ENCODE peak calls at places on chromosome 7, in four cellular contexts. W, Y, E and O are unnamed samples.

GRCh38 chr7:158750702-158751101 is 46.1 kb upstream of the NCAPG2 start:
- DNase-seq in W (no peak), Y (no peak), E (no peak), O (no peak)

GRCh38 chr7:148723166-148723559 is 24.5 kb downstream of the CUL1 start:
- DNase-seq in W (no peak), Y (no peak), E (no peak), O (no peak)

GRCh38 chr7:26340476-26341018 is 48.9 kb downstream of the SNX10 start:
- DNase-seq in W (no peak), Y (no peak), E (no peak), O (no peak)

GRCh38 chr7:98913026-98913425 is 34.7 kb downstream of the TRRAP start:
- DNase-seq in W (no peak), Y (no peak), E (no peak), O (no peak)

GRCh38 chr7:154837622-154838021 is 165.3 kb downstream of the PAXIP1 start:
- DNase-seq in W (no peak), Y (no peak), E (no peak), O (no peak)

GRCh38 chr7:99394188-99394502 is 14.3 kb downstream of the PDAP1 start:
- DNase-seq in W (no peak), Y (no peak), E (no peak), O (no peak)

GRCh38 chr7:124801330-124801895 is 35.8 kb upstream of the GPR37 start:
- DNase-seq in W (no peak), Y (no peak), E (no peak), O (no peak)

GRCh38 chr7:14236834-14237233 is 247.4 kb upstream of the ETV1 start:
- DNase-seq in W (no peak), Y (no peak), E (no peak), O (no peak)

GRCh38 chr7:4882742-4883351 is 669 bp downstream of the RADIL start:
- DNase-seq in W (no peak), Y (peak; percentile 20), E (no peak), O (no peak)

GRCh38 chr7:4068286-4068685 is 613.8 kb upstream of the FOXK1 start:
- DNase-seq in W (no peak), Y (no peak), E (no peak), O (no peak)

GRCh38 chr7:5350600-5351385 is 68.0 kb downstream of the SLC29A4 start:
- DNase-seq in W (no peak), Y (no peak), E (no peak), O (no peak)

GRCh38 chr7:117399820-117400422 is 27.4 kb downstream of the ASZ1 start:
- DNase-seq in W (no peak), Y (peak; percentile 10), E (no peak), O (no peak)